ENCODE peak calls at places on chromosomes 12 and 14, in five cellular contexts. V is K562, U is A549, D is GM12878, A is HepG2. J is an unnamed sample.

GRCh38 chr14:39488600-39488999 is 56.4 kb upstream of the FBXO33 start:
- DNase-seq in A (no peak), D (no peak), U (no peak), V (no peak), J (peak)

GRCh38 chr14:103728721-103729120 is 13.1 kb downstream of the ZFYVE21 start:
- DNase-seq in V (no peak), D (no peak), A (no peak), U (no peak), J (no peak)

GRCh38 chr12:55718020-55718419 is 2.2 kb upstream of the RDH5 start:
- DNase-seq in A (no peak), D (no peak), V (no peak), U (no peak), J (peak)

GRCh38 chr14:65431951-65432350 is 19.4 kb downstream of the FUT8 start:
- DNase-seq in A (no peak), D (no peak), U (no peak), V (no peak), J (no peak)

GRCh38 chr12:122051231-122051876 is 27.2 kb upstream of the MLXIP start:
- DNase-seq in V (no peak), D (no peak), A (peak), U (no peak), J (no peak)

GRCh38 chr14:95311752-95312151 is 8.0 kb downstream of the CLMN start:
- DNase-seq in U (peak), V (no peak), A (no peak), D (no peak), J (no peak)

GRCh38 chr14:66603945-66604344 is 96.0 kb downstream of the GPHN start:
- DNase-seq in U (no peak), D (no peak), V (no peak), A (no peak), J (no peak)

GRCh38 chr14:95359974-95360826 is 40.5 kb upstream of the CLMN start:
- DNase-seq in V (no peak), U (no peak), A (no peak), D (no peak), J (peak)

GRCh38 chr14:105947599-105947998 is 421.2 kb downstream of the TMEM121 start:
- DNase-seq in U (no peak), V (no peak), D (no peak), A (no peak), J (no peak)

GRCh38 chr12:63348544-63348943 is 197.5 kb upstream of the AVPR1A start:
- DNase-seq in D (no peak), A (no peak), U (no peak), V (no peak), J (no peak)

GRCh38 chr12:143964-144649 is 69.8 kb downstream of the SLC6A12 start:
- DNase-seq in V (no peak), U (no peak), D (no peak), A (peak), J (peak)

GRCh38 chr14:78153069-78153351 is 17.2 kb upstream of the NRXN3 start:
- DNase-seq in D (no peak), A (no peak), V (no peak), U (peak), J (no peak)

GRCh38 chr14:22607291-22607690 is 9.2 kb downstream of the ABHD4 start:
- DNase-seq in A (no peak), V (no peak), D (no peak), U (no peak), J (no peak)

GRCh38 chr14:75232597-75232996 is 46.0 kb upstream of the FOS start:
- DNase-seq in D (no peak), A (no peak), V (no peak), U (no peak), J (no peak)

GRCh38 chr14:75229923-75230792 is 48.5 kb upstream of the FOS start:
- DNase-seq in U (peak), A (no peak), V (peak), D (peak), J (peak)

GRCh38 chr14:75236897-75237296 is 41.7 kb upstream of the FOS start:
- DNase-seq in A (no peak), D (no peak), U (no peak), V (no peak), J (no peak)

GRCh38 chr14:75231320-75231719 is 47.3 kb upstream of the FOS start:
- DNase-seq in U (no peak), V (no peak), D (no peak), A (no peak), J (no peak)

DNA sequence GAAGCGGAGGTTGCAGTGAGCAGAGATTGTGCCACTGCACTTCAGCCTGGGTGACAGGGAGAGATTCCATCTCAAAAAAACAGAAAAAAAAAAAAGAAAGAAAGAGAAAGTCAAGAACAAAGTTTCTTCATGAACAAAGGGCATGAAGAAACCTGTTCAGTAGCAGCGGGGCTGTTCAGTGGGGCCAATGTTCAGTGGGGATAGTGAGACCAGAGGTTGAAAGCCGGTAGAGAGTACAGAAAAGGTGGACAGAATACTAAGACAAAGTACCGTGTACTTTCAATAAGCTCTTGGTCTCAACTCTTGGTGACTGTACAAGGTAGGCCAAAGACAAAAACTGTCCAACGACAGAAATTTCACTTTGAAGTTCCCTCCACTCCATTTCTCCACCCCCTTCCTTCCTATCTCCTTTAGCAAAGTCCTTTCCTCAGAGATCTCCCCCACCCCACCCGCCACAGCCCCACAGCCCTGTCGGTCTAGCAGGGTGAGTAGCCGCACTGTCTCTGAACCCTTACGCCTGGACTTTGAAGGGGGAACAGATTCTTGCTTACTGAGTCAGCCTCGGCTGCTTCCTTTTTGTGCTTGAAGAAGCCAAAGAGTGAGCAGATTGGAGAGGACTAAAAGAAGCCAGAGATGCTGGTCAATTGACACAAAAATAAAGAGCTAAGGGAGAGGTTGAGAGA is 44.3 kb upstream of the FOS start:
- DNase-seq in A (peak), D (no peak), V (peak), U (peak), J (no peak)
- TF ChIP-seq JUNB in A (no peak), D (no peak), V (no peak), U (no peak), J (no peak)

DNA sequence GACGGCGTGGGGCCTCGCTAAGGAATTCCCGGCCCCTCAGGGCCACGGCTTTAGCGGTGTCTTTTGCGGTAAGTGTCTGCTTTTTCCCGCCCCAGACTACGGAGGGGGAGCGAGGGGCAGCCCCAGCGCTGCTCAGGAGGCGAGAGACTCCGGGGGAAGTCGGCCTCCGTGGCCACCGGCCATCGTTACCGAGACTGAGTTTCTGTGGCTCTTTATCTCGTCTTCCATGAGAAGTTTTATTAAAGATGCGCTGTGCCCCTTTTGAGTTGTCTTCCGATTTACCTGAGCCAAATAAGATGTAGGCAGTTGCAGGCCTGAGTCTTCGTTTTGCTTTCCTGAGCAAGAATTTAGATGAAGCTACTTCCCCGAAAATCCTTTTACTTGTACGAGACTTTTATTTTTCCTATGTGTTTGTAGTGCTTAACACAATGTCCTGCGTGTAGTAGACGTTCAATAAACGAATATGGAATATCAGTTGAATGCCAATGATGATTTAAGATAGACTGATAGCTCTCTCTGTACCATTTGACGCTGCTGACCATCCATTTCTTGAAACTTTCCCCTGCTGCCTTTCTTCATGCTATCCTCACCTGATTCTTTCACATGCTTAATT is 462 bp downstream of the SRP54 start:
- DNase-seq in D (no peak), U (no peak), A (no peak), V (no peak), J (no peak)
- H3K4me2 ChIP-seq in D (peak), U (peak), A (peak), V (peak), J (peak)

DNA sequence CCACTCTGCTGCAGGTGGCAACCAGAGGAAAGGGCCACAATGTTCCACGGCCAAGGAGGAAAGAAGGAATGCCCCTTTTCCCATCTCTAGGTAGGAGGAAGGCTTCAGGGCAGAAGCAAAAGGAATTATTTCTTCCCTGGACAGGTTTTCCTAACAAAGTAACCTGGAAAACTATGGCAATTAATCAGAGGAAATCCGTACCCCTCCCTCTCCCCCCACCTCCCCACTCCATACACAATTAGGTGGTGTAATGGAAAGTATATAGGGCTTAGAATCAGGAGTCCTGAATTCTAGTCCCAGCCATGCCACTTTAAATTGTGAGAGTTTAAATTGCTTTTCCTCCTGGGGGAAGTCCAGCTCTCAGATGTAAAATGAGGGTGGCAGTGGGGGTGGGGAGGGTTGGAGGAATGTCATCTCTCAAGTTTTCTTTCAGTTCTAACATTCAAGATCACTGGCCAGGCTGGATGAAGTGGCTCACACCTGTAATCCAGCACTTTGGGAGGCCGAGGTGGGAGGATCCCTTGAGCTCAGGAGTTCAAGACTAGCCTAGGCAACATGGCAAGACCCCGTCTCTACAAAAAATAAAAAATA is 1.7 kb downstream of the DHH start:
- DNase-seq in D (no peak), V (peak), U (no peak), A (no peak), J (no peak)
- TF ChIP-seq JUNB in D (no peak), V (no peak), U (no peak), A (no peak), J (no peak)

DNA sequence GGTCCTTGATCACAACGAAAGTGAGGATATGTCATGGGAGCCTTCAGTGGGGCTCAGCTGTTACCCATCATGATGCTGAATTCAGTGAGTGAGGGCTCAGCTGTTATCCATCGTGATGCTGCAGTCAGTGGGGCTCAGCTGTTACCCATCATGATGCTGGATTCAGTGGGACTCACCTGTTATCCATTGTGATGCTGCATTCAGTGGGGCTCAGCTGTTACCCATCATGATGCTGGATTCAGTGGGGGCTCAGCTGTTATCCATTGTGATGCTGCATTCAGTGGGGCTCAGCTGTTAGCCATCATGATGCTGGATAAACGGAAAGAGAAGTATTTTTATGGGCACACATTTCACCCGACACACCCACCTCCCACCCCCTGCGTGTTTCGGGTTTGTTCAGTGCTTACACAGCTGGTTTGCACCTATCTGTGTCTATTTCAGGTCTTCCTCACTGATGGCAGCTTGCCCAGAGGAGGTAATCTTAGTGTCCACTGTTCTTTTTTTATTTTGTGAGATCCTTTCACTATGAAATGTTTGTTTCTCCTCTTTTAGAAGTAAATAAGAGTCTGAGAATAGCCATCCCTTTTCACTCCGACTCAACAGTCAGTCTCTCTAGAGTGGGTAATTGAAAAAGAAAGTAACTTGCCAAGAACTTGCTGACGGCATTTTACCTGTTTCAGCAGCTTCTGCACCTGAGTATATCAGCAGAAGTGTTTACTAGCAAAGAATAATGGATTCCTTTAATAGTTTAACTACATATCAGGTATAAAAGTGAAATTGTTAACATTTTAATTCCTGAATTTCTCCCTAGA is 183.0 kb downstream of the ERC1 start:
- DNase-seq in D (no peak), A (no peak), V (no peak), U (no peak), J (no peak)
- H3K4me2 ChIP-seq in D (no peak), A (no peak), V (no peak), U (no peak), J (no peak)

GRCh38 chr12:129762436-129762835 is 141.4 kb downstream of the TMEM132D start:
- DNase-seq in U (no peak), A (no peak), V (no peak), D (no peak), J (no peak)
- TF ChIP-seq JUNB in U (no peak), A (no peak), V (no peak), D (no peak), J (no peak)

GRCh38 chr14:72515779-72516770 is 377.8 kb downstream of the DPF3 start:
- DNase-seq in A (no peak), U (peak), V (no peak), D (no peak), J (peak)

GRCh38 chr14:72519543-72519942 is 374.4 kb downstream of the DPF3 start:
- DNase-seq in A (no peak), D (no peak), V (no peak), U (no peak), J (no peak)

GRCh38 chr14:72516936-72517408 is 376.9 kb downstream of the DPF3 start:
- DNase-seq in A (peak), U (peak), D (peak), V (peak), J (peak)

GRCh38 chr14:72518809-72519377 is 375.0 kb downstream of the DPF3 start:
- DNase-seq in U (no peak), D (peak), V (no peak), A (no peak), J (no peak)

DNA sequence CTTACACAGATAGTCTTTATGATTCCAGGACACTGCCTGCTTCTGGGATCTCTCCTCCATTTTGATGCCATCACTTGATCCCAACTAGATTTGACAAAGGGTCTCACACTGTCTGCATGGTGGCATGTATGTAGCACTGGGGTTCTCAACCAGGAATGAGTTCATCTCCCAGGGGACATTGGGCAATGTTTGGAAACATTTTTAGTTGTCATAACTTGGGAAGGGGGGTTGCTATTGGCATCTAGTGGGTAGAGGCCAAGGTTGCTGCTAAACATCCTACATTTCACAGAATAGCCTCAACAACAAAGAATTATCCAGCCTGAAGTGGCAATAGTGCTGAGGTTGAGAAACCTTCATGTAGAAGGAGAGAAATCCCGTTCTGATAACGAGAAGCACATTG is 376.2 kb downstream of the DPF3 start:
- DNase-seq in V (no peak), D (no peak), U (no peak), A (no peak), J (no peak)
- H3K4me2 ChIP-seq in V (no peak), D (peak), U (no peak), A (no peak), J (no peak)

DNA sequence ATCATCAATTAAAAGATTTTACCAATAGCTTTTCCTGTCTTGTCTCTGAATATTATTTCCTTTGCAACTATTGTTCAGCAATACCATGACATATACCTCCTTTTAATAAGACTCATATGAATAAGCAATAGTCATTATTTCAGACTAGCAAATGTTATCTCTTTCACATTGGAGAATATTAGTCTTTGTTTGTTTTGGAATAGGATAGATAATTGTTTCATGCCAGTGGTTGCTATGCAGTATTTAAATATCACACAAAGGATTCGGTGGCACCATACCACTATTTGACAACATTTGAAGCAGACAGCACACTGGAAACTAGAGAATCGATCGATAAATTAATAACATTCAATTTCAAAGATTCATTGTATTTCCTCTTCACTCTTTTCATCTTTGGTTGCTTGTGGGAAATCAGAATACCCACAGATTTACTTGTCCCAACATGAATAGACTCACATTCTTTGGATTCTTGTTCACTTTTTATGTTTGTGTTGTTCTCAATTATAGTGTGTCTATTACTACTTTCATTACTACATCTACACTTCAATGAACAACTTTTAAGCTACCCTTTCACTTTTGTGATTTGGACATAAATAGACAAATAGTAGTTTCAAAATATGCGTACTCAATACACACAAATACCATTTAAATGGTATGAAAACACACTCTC is 42.7 kb upstream of the TBPL2 start:
- DNase-seq in A (no peak), U (no peak), V (no peak), D (no peak), J (no peak)
- TF ChIP-seq JUNB in A (no peak), U (no peak), V (no peak), D (no peak), J (no peak)

GRCh38 chr12:4908694-4909396 is 860 bp upstream of the KCNA1 start:
- DNase-seq in U (no peak), A (no peak), V (no peak), D (no peak), J (peak)
- H3K4me2 ChIP-seq in U (no peak), A (no peak), V (no peak), D (peak), J (peak)

GRCh38 chr14:81474685-81475324 is 58.8 kb downstream of the SEL1L start:
- DNase-seq in D (no peak), U (no peak), V (no peak), A (no peak), J (no peak)
- TF ChIP-seq JUNB in D (no peak), U (no peak), V (no peak), A (no peak), J (no peak)

J was measured in GM23338.